ENCODE peak calls at places on chromosome 20, in seven cellular contexts. N is GM10248, Y is left lobe of liver, U is cardiac fibroblast, L is iPS-NIHi11, G is NCI-H187, F is right cardiac atrium. A is an unnamed sample.

GRCh38 chr20:9514461-9515210 is at the start of gene LAMP5:
- DNase-seq in N (no peak), Y (no peak), U (peak; percentile 3), L (peak; percentile 69), G (no peak), F (peak; percentile 48), A (no peak)

GRCh38 chr20:36808317-36809257 is 35.0 kb upstream of the DSN1 start:
- DNase-seq in N (peak; percentile 80), Y (peak; percentile 57), U (peak; percentile 74), L (peak; percentile 86), G (no peak), F (peak; percentile 87), A (peak; percentile 92)

GRCh38 chr20:16819483-16819882 is 71.3 kb downstream of the OTOR start:
- DNase-seq in N (no peak), Y (no peak), U (no peak), L (no peak), G (no peak), F (no peak), A (no peak)

GRCh38 chr20:48056218-48056617 is 270.9 kb upstream of the SULF2 start:
- DNase-seq in N (no peak), Y (no peak), U (no peak), L (no peak), G (peak; percentile 41), F (no peak), A (no peak)

GRCh38 chr20:21684671-21685070 is 20.8 kb upstream of the PAX1 start:
- DNase-seq in N (no peak), Y (no peak), U (no peak), L (no peak), G (no peak), F (no peak), A (no peak)

GRCh38 chr20:50558483-50558925 is 48.3 kb downstream of the PTPN1 start:
- DNase-seq in N (no peak), Y (no peak), U (peak; percentile 73), L (no peak), G (no peak), F (no peak), A (no peak)

GRCh38 chr20:7285918-7286556 is 518.6 kb downstream of the BMP2 start:
- DNase-seq in N (peak; percentile 18), Y (peak; percentile 75), U (peak; percentile 93), L (peak; percentile 50), G (peak; percentile 61), F (peak; percentile 76), A (peak; percentile 55)

GRCh38 chr20:32742322-32743236 is 688 bp downstream of the COMMD7 start:
- DNase-seq in N (peak; percentile 35), Y (no peak), U (no peak), L (no peak), G (no peak), F (peak; percentile 49), A (no peak)

GRCh38 chr20:9912858-9913434 is 74.1 kb upstream of the PAK5 start:
- DNase-seq in N (peak; percentile 24), Y (peak; percentile 48), U (peak; percentile 55), L (peak; percentile 47), G (no peak), F (peak; percentile 61), A (peak; percentile 20)

GRCh38 chr20:41407617-41408016 is 41.0 kb upstream of the EMILIN3 start:
- DNase-seq in N (no peak), Y (no peak), U (no peak), L (no peak), G (no peak), F (no peak), A (no peak)

GRCh38 chr20:38261054-38261390 is 487 bp upstream of the KIAA1755 start:
- DNase-seq in N (no peak), Y (no peak), U (no peak), L (no peak), G (no peak), F (no peak), A (no peak)

GRCh38 chr20:63456429-63457284 is 15.8 kb downstream of the KCNQ2 start:
- DNase-seq in N (no peak), Y (no peak), U (peak; percentile 40), L (no peak), G (no peak), F (peak; percentile 89), A (no peak)

GRCh38 chr20:46963758-46964181 is 69.1 kb downstream of the EYA2 start:
- DNase-seq in N (no peak), Y (no peak), U (no peak), L (no peak), G (no peak), F (no peak), A (no peak)

A was measured in Peyer's patch.